ENCODE peak calls at places on chromosomes 13 and 19, in seven cellular contexts. V is mesendoderm, F is fibroblast of mammary gland, S is NCI-H2029, W is fibroblast of pulmonary artery, E is ELR, T is A673. G is an unnamed sample.

GRCh38 chr13:91930687-91931086 is 532.3 kb downstream of the GPC5 start:
- DNase-seq in T (no peak), E (no peak), W (no peak), F (no peak), V (no peak), S (no peak), G (no peak)

GRCh38 chr13:106617561-106617960 is 49.6 kb upstream of the ARGLU1 start:
- DNase-seq in W (peak; percentile 74), E (peak; percentile 68), S (no peak), F (peak; percentile 61), T (peak; percentile 78), V (peak; percentile 97), G (peak; percentile 62)

GRCh38 chr19:12872941-12873890 is 8.0 kb downstream of the DNASE2 start:
- DNase-seq in T (peak; percentile 85), S (peak; percentile 44), F (peak; percentile 61), E (peak; percentile 63), V (peak; percentile 66), W (peak; percentile 75), G (no peak)

GRCh38 chr13:102402292-102402691 is 444 bp upstream of the FGF14 start:
- DNase-seq in V (peak; percentile 96), E (peak; percentile 10), S (no peak), F (peak; percentile 79), T (peak; percentile 95), W (peak; percentile 10), G (peak; percentile 44)

GRCh38 chr13:28047784-28048388 is 52.5 kb downstream of the FLT3 start:
- DNase-seq in F (peak; percentile 18), V (no peak), T (no peak), W (no peak), E (peak; percentile 72), S (no peak), G (no peak)

GRCh38 chr19:34171877-34172660 is at the start of gene LSM14A:
- DNase-seq in T (peak; percentile 95), F (peak; percentile 88), E (peak; percentile 92), S (peak; percentile 86), W (peak; percentile 92), V (peak; percentile 94), G (peak; percentile 79)

GRCh38 chr19:2949939-2950285 is 5.1 kb upstream of the ZNF77 start:
- DNase-seq in F (no peak), W (peak; percentile 71), V (peak; percentile 91), S (no peak), T (no peak), E (peak; percentile 43), G (peak; percentile 48)

GRCh38 chr19:17538684-17539287 is 16.7 kb upstream of the COLGALT1 start:
- DNase-seq in T (no peak), V (peak; percentile 31), W (no peak), E (peak; percentile 33), F (no peak), S (no peak), G (no peak)

GRCh38 chr19:7461841-7462629 is 26.8 kb downstream of the PEX11G start:
- DNase-seq in V (peak; percentile 53), T (no peak), E (no peak), F (no peak), S (no peak), W (no peak), G (no peak)

GRCh38 chr19:38401148-38401547 is 1.7 kb upstream of the FAM98C start:
- DNase-seq in T (no peak), V (peak; percentile 77), W (peak; percentile 67), F (peak; percentile 34), S (peak; percentile 9), E (peak; percentile 57), G (peak; percentile 46)

GRCh38 chr13:26810095-26810494 is 49.5 kb upstream of the GPR12 start:
- DNase-seq in T (no peak), W (no peak), F (no peak), V (no peak), S (no peak), E (no peak), G (no peak)

GRCh38 chr13:109779074-109779473 is 7.3 kb downstream of the IRS2 start:
- DNase-seq in F (no peak), E (no peak), W (no peak), V (no peak), T (peak; percentile 65), S (peak; percentile 24), G (no peak)

GRCh38 chr19:31962565-31962996 is 382.8 kb upstream of the ZNF507 start:
- DNase-seq in V (no peak), S (no peak), F (no peak), E (no peak), W (no peak), T (no peak), G (peak; percentile 24)

GRCh38 chr19:18450934-18451836 is 13.3 kb upstream of the ISYNA1 start:
- DNase-seq in E (peak; percentile 77), S (peak; percentile 37), V (peak; percentile 58), W (peak; percentile 76), F (peak; percentile 70), T (peak; percentile 84), G (no peak)

GRCh38 chr19:40143612-40144011 is 47.6 kb upstream of the MAP3K10 start:
- DNase-seq in E (no peak), V (no peak), F (no peak), T (peak; percentile 86), W (no peak), S (no peak), G (no peak)

GRCh38 chr19:41540041-41540695 is 35.8 kb upstream of the CEACAM21 start:
- DNase-seq in V (peak; percentile 48), W (no peak), F (no peak), E (no peak), S (no peak), T (no peak), G (peak; percentile 7)

GRCh38 chr13:41568990-41569387 is 111.6 kb downstream of the RGCC start:
- DNase-seq in E (no peak), S (no peak), F (peak; percentile 67), V (no peak), W (peak; percentile 71), T (no peak), G (peak; percentile 79)

GRCh38 chr19:12453495-12453894 is 12.7 kb upstream of the ZNF443 start:
- DNase-seq in T (no peak), F (no peak), W (no peak), S (no peak), E (no peak), V (no peak), G (no peak)

GRCh38 chr13:25775986-25776385 is 275.8 kb downstream of the SHISA2 start:
- DNase-seq in W (no peak), V (peak; percentile 37), S (no peak), F (no peak), T (no peak), E (no peak), G (no peak)

GRCh38 chr13:112693831-112694497 is 4.1 kb downstream of the ATP11A start:
- DNase-seq in T (no peak), E (peak; percentile 32), F (peak; percentile 83), S (peak; percentile 42), W (peak; percentile 77), V (no peak), G (peak; percentile 84)

GRCh38 chr13:97030705-97031452 is 36.6 kb upstream of the OXGR1 start:
- DNase-seq in V (peak; percentile 67), S (no peak), E (peak; percentile 69), W (peak; percentile 87), T (peak; percentile 56), F (peak; percentile 77), G (peak; percentile 52)

GRCh38 chr13:47215741-47216140 is 318.9 kb upstream of the HTR2A start:
- DNase-seq in F (peak; percentile 94), W (peak; percentile 89), S (no peak), E (peak; percentile 98), T (peak; percentile 38), V (peak; percentile 97), G (peak; percentile 94)

GRCh38 chr19:29535984-29536508 is 10.3 kb downstream of the VSTM2B start:
- DNase-seq in F (no peak), E (no peak), V (no peak), T (no peak), S (no peak), W (no peak), G (no peak)

GRCh38 chr13:46035066-46035465 is 17.5 kb downstream of the ZC3H13 start:
- DNase-seq in V (peak; percentile 13), T (no peak), F (no peak), S (peak; percentile 36), E (no peak), W (no peak), G (no peak)

GRCh38 chr19:48617146-48617937 is 1.6 kb downstream of the RPL18 start:
- DNase-seq in W (no peak), T (no peak), V (no peak), E (peak; percentile 31), F (no peak), S (no peak), G (no peak)

GRCh38 chr19:13794752-13795589 is at the start of gene ZSWIM4:
- DNase-seq in F (peak; percentile 99), T (peak; percentile 100), V (peak; percentile 100), W (peak; percentile 99), E (peak; percentile 100), S (peak; percentile 99), G (peak; percentile 99)

GRCh38 chr19:38564981-38565685 is 52.6 kb downstream of the MAP4K1 start:
- DNase-seq in S (no peak), V (no peak), T (no peak), W (no peak), F (no peak), E (no peak), G (no peak)

GRCh38 chr13:105278797-105279425 is 1256.6 kb downstream of the EFNB2 start:
- DNase-seq in V (peak; percentile 63), W (no peak), F (no peak), T (no peak), S (no peak), E (no peak), G (no peak)

GRCh38 chr13:74077847-74078246 is 56.4 kb downstream of the KLF12 start:
- DNase-seq in V (no peak), S (no peak), W (peak; percentile 28), F (peak; percentile 16), E (no peak), T (no peak), G (no peak)

GRCh38 chr13:52104624-52105023 is 24.2 kb downstream of the NEK5 start:
- DNase-seq in W (peak; percentile 60), T (peak; percentile 8), F (peak; percentile 6), V (no peak), S (no peak), E (no peak), G (no peak)

G was measured in astrocyte.